ENCODE peak calls at places on chromosomes 3 and 15, in six cellular contexts. One of them, this sample, is unnamed.

GRCh38 chr15:80895965-80896364 is 93.7 kb downstream of the MESD start:
- DNase-seq in NT2/D1: no peak
- DNase-seq in HepG2: no peak
- DNase-seq in K562: no peak
- DNase-seq in HCT116: no peak
- DNase-seq in GM12878: no peak
- DNase-seq in this sample: no peak

GRCh38 chr15:98905981-98906711 is 101.4 kb downstream of the PGPEP1L start:
- DNase-seq in GM12878: no peak
- DNase-seq in HCT116: no peak
- DNase-seq in NT2/D1: no peak
- DNase-seq in HepG2: no peak
- DNase-seq in K562: no peak
- DNase-seq in this sample: no peak

GRCh38 chr3:181610083-181610972 is 101.4 kb upstream of the SOX2 start:
- DNase-seq in GM12878: no peak
- DNase-seq in K562: no peak
- DNase-seq in HCT116: no peak
- DNase-seq in NT2/D1: peak; percentile 28
- DNase-seq in HepG2: no peak
- DNase-seq in this sample: no peak

GRCh38 chr3:111758642-111759041 is 100.4 kb upstream of the PHLDB2 start:
- DNase-seq in GM12878: no peak
- DNase-seq in HepG2: no peak
- DNase-seq in HCT116: no peak
- DNase-seq in NT2/D1: no peak
- DNase-seq in K562: no peak
- DNase-seq in this sample: no peak

GRCh38 chr3:188926141-188926540 is 245.6 kb upstream of the TPRG1 start:
- DNase-seq in NT2/D1: no peak
- DNase-seq in GM12878: no peak
- DNase-seq in HCT116: no peak
- DNase-seq in HepG2: no peak
- DNase-seq in K562: no peak
- DNase-seq in this sample: no peak

GRCh38 chr3:178072391-178072790 is 463.8 kb upstream of the KCNMB2 start:
- DNase-seq in GM12878: no peak
- DNase-seq in K562: no peak
- DNase-seq in HCT116: no peak
- DNase-seq in HepG2: no peak
- DNase-seq in NT2/D1: no peak
- DNase-seq in this sample: no peak

GRCh38 chr3:135238201-135238600 is 443.1 kb downstream of the EPHB1 start:
- DNase-seq in HCT116: no peak
- DNase-seq in NT2/D1: no peak
- DNase-seq in HepG2: no peak
- DNase-seq in K562: no peak
- DNase-seq in GM12878: no peak
- DNase-seq in this sample: no peak

GRCh38 chr3:64829331-64829730 is 141.5 kb upstream of the ADAMTS9 start:
- DNase-seq in K562: no peak
- DNase-seq in HCT116: no peak
- DNase-seq in GM12878: no peak
- DNase-seq in NT2/D1: no peak
- DNase-seq in HepG2: no peak
- DNase-seq in this sample: no peak

GRCh38 chr15:68583936-68584703 is 5.3 kb downstream of the CORO2B start:
- DNase-seq in K562: no peak
- DNase-seq in HCT116: no peak
- DNase-seq in HepG2: no peak
- DNase-seq in NT2/D1: no peak
- DNase-seq in GM12878: no peak
- DNase-seq in this sample: no peak

GRCh38 chr15:48802867-48803266 is 8.0 kb downstream of the CEP152 start:
- DNase-seq in NT2/D1: no peak
- DNase-seq in HepG2: no peak
- DNase-seq in HCT116: no peak
- DNase-seq in GM12878: no peak
- DNase-seq in K562: no peak
- DNase-seq in this sample: no peak

GRCh38 chr3:58383904-58384303 is 49.7 kb downstream of the PDHB start:
- DNase-seq in HCT116: peak; percentile 79
- DNase-seq in GM12878: no peak
- DNase-seq in HepG2: no peak
- DNase-seq in NT2/D1: no peak
- DNase-seq in K562: no peak
- DNase-seq in this sample: no peak

GRCh38 chr3:59559721-59560514 is 510.1 kb upstream of the CFAP20DC start:
- DNase-seq in K562: no peak
- DNase-seq in GM12878: no peak
- DNase-seq in NT2/D1: no peak
- DNase-seq in HCT116: peak; percentile 23
- DNase-seq in HepG2: no peak
- DNase-seq in this sample: no peak

GRCh38 chr15:100252359-100252758 is 89.4 kb downstream of the ADAMTS17 start:
- DNase-seq in HCT116: no peak
- DNase-seq in HepG2: no peak
- DNase-seq in GM12878: no peak
- DNase-seq in NT2/D1: no peak
- DNase-seq in K562: no peak
- DNase-seq in this sample: no peak

GRCh38 chr15:45539680-45540079 is 17.1 kb upstream of the SLC30A4 start:
- DNase-seq in HepG2: no peak
- DNase-seq in GM12878: no peak
- DNase-seq in K562: no peak
- DNase-seq in HCT116: no peak
- DNase-seq in NT2/D1: no peak
- DNase-seq in this sample: no peak

GRCh38 chr15:67196672-67197363 is 57.6 kb downstream of the AAGAB start:
- DNase-seq in HepG2: no peak
- DNase-seq in GM12878: no peak
- DNase-seq in K562: peak; percentile 7
- DNase-seq in HCT116: no peak
- DNase-seq in NT2/D1: no peak
- DNase-seq in this sample: no peak

GRCh38 chr15:99502182-99502581 is 63.6 kb upstream of the MEF2A start:
- DNase-seq in HepG2: no peak
- DNase-seq in K562: no peak
- DNase-seq in HCT116: no peak
- DNase-seq in GM12878: peak; percentile 90
- DNase-seq in NT2/D1: no peak
- DNase-seq in this sample: no peak

GRCh38 chr3:46970391-46971091 is 6.0 kb downstream of the CCDC12 start:
- DNase-seq in K562: peak; percentile 63
- DNase-seq in GM12878: no peak
- DNase-seq in HepG2: peak; percentile 96
- DNase-seq in NT2/D1: no peak
- DNase-seq in HCT116: no peak
- DNase-seq in this sample: no peak

DNA sequence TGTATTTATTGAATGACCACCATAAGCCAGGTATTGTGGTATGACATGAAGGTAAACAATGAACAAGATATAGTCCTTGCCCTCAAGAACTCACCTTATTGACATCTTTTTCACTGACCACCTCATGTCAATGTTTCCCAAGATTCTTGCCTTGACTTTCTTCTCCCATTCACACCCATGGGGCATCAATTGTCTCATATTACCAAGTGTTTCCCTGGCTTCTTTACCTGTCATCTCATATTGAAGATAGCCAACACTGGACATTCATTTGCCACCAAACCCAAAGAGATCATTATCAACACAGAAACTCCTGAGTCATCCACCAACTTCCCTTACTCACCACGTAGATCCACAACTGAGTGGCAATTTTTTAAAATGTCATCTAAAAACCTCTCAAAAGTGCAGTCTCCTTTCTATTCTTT is 2.2 kb downstream of the EFHB start:
- DNase-seq in HCT116: no peak
- DNase-seq in HepG2: no peak
- DNase-seq in GM12878: no peak
- DNase-seq in NT2/D1: no peak
- DNase-seq in K562: peak; percentile 55
- DNase-seq in this sample: no peak
- TF ChIP-seq ZNF274 in HCT116: no peak
- TF ChIP-seq ZNF274 in HepG2: no peak
- TF ChIP-seq ZNF274 in GM12878: no peak
- TF ChIP-seq ZNF274 in NT2/D1: no peak
- TF ChIP-seq ZNF274 in K562: peak; percentile 53
- TF ChIP-seq ZNF274 in this sample: no peak

DNA sequence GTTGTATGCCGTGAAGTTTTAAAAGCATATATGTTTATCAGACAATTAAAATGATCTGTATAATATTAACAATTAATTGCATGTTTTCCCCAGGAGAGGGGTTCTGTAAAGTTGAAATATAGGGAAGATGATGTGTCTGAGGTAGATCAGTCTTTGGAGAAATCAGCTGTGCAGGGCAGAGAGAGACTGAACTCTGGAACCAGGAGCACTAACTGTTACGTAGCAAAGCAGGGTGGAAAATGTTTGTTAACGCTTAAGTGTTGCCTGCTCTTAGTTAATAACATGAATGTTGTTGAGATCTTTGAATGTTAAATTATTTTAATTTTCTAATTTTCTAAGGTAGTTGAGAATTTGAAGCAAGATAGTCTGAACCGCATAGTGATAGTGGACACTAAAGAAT is 57.5 kb downstream of the NEO1 start:
- DNase-seq in K562: no peak
- DNase-seq in HepG2: no peak
- DNase-seq in HCT116: no peak
- DNase-seq in NT2/D1: no peak
- DNase-seq in GM12878: no peak
- DNase-seq in this sample: no peak
- TF ChIP-seq ZNF274 in K562: no peak
- TF ChIP-seq ZNF274 in HepG2: no peak
- TF ChIP-seq ZNF274 in HCT116: no peak
- TF ChIP-seq ZNF274 in NT2/D1: no peak
- TF ChIP-seq ZNF274 in GM12878: no peak
- TF ChIP-seq ZNF274 in this sample: no peak

GRCh38 chr3:152379415-152380042 is 110.8 kb downstream of the MBNL1 start:
- DNase-seq in HepG2: no peak
- DNase-seq in GM12878: no peak
- DNase-seq in K562: no peak
- DNase-seq in NT2/D1: no peak
- DNase-seq in HCT116: no peak
- DNase-seq in this sample: no peak
- TF ChIP-seq ZNF274 in HepG2: no peak
- TF ChIP-seq ZNF274 in GM12878: no peak
- TF ChIP-seq ZNF274 in K562: no peak
- TF ChIP-seq ZNF274 in NT2/D1: no peak
- TF ChIP-seq ZNF274 in HCT116: no peak
- TF ChIP-seq ZNF274 in this sample: no peak

GRCh38 chr15:40925863-40926658 is 3.1 kb upstream of the DLL4 start:
- DNase-seq in HCT116: no peak
- DNase-seq in K562: no peak
- DNase-seq in GM12878: no peak
- DNase-seq in NT2/D1: no peak
- DNase-seq in HepG2: no peak
- DNase-seq in this sample: peak; percentile 81
- TF ChIP-seq ZNF274 in HCT116: no peak
- TF ChIP-seq ZNF274 in K562: no peak
- TF ChIP-seq ZNF274 in GM12878: no peak
- TF ChIP-seq ZNF274 in NT2/D1: no peak
- TF ChIP-seq ZNF274 in HepG2: no peak
- TF ChIP-seq ZNF274 in this sample: no peak

GRCh38 chr3:186722457-186722856 is 5.3 kb downstream of the KNG1 start:
- DNase-seq in HCT116: peak; percentile 18
- DNase-seq in NT2/D1: no peak
- DNase-seq in K562: peak; percentile 24
- DNase-seq in GM12878: no peak
- DNase-seq in HepG2: peak; percentile 18
- DNase-seq in this sample: peak; percentile 59

GRCh38 chr3:186719945-186720739 is 3.0 kb downstream of the KNG1 start:
- DNase-seq in NT2/D1: no peak
- DNase-seq in K562: peak; percentile 49
- DNase-seq in GM12878: no peak
- DNase-seq in HepG2: peak; percentile 10
- DNase-seq in HCT116: no peak
- DNase-seq in this sample: no peak

GRCh38 chr3:186713499-186713898 is 3.7 kb upstream of the KNG1 start:
- DNase-seq in NT2/D1: no peak
- DNase-seq in K562: no peak
- DNase-seq in GM12878: no peak
- DNase-seq in HCT116: no peak
- DNase-seq in HepG2: no peak
- DNase-seq in this sample: no peak

GRCh38 chr3:186717039-186717457 is at the start of gene KNG1:
- DNase-seq in NT2/D1: no peak
- DNase-seq in HepG2: peak; percentile 64
- DNase-seq in HCT116: no peak
- DNase-seq in K562: no peak
- DNase-seq in GM12878: no peak
- DNase-seq in this sample: no peak
- TF ChIP-seq ZNF274 in NT2/D1: no peak
- TF ChIP-seq ZNF274 in HepG2: no peak
- TF ChIP-seq ZNF274 in HCT116: no peak
- TF ChIP-seq ZNF274 in K562: no peak
- TF ChIP-seq ZNF274 in GM12878: no peak
- TF ChIP-seq ZNF274 in this sample: no peak

GRCh38 chr3:133273346-133273745 is 126.5 kb upstream of the BFSP2 start:
- DNase-seq in HCT116: no peak
- DNase-seq in GM12878: no peak
- DNase-seq in K562: no peak
- DNase-seq in HepG2: no peak
- DNase-seq in NT2/D1: no peak
- DNase-seq in this sample: no peak

GRCh38 chr3:133271491-133271890 is 128.4 kb upstream of the BFSP2 start:
- DNase-seq in HepG2: no peak
- DNase-seq in GM12878: no peak
- DNase-seq in NT2/D1: no peak
- DNase-seq in K562: no peak
- DNase-seq in HCT116: no peak
- DNase-seq in this sample: no peak

GRCh38 chr3:133277813-133278212 is 122.0 kb upstream of the BFSP2 start:
- DNase-seq in HCT116: no peak
- DNase-seq in GM12878: no peak
- DNase-seq in HepG2: no peak
- DNase-seq in NT2/D1: no peak
- DNase-seq in K562: no peak
- DNase-seq in this sample: no peak

GRCh38 chr3:133276594-133276993 is 123.3 kb upstream of the BFSP2 start:
- DNase-seq in HepG2: no peak
- DNase-seq in GM12878: no peak
- DNase-seq in K562: no peak
- DNase-seq in HCT116: no peak
- DNase-seq in NT2/D1: no peak
- DNase-seq in this sample: no peak

GRCh38 chr3:133274477-133274876 is 125.4 kb upstream of the BFSP2 start:
- DNase-seq in HepG2: no peak
- DNase-seq in HCT116: no peak
- DNase-seq in K562: no peak
- DNase-seq in GM12878: no peak
- DNase-seq in NT2/D1: no peak
- DNase-seq in this sample: no peak
- TF ChIP-seq ZNF274 in HepG2: no peak
- TF ChIP-seq ZNF274 in HCT116: no peak
- TF ChIP-seq ZNF274 in K562: no peak
- TF ChIP-seq ZNF274 in GM12878: no peak
- TF ChIP-seq ZNF274 in NT2/D1: no peak
- TF ChIP-seq ZNF274 in this sample: no peak

DNA sequence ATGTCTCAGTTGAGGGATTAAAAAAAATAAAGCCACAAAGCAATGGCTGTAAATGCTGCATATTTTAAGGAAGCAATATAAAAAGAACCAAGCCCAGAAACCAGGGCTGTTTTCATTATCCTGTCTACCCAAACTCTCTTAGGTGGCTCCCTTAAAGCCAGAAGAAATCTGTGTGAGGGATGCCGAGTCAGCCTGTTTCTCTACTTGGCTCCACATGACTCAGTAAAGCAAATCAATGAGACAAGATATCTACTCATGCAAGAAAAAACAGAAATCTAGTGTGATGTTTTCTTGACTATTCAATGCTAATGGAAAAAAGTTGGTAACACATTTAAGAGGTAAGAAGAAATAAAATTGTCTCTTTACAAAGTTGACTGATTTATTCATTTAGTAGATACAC is 296.2 kb downstream of the ZBTB20 start:
- DNase-seq in GM12878: no peak
- DNase-seq in HCT116: no peak
- DNase-seq in K562: no peak
- DNase-seq in HepG2: no peak
- DNase-seq in NT2/D1: no peak
- DNase-seq in this sample: no peak
- TF ChIP-seq ZNF274 in GM12878: no peak
- TF ChIP-seq ZNF274 in HCT116: no peak
- TF ChIP-seq ZNF274 in K562: no peak
- TF ChIP-seq ZNF274 in HepG2: no peak
- TF ChIP-seq ZNF274 in NT2/D1: no peak
- TF ChIP-seq ZNF274 in this sample: no peak